ENCODE peak calls at places on chromosome 14, in six cellular contexts. One of them, this sample, is unnamed.

GRCh38 chr14:21264025-21264801 is 5.0 kb downstream of the HNRNPC start:
- DNase-seq in CD4-positive, CD25-positive, alpha-beta regulatory T cell: peak
- DNase-seq in CD8-positive, alpha-beta memory T cell: no peak
- DNase-seq in naive thymus-derived CD4-positive, alpha-beta T cell: no peak
- DNase-seq in lower lobe of right lung: no peak
- DNase-seq in ovary: no peak
- DNase-seq in this sample: no peak

GRCh38 chr14:73227812-73228781 is 9.2 kb upstream of the PAPLN start:
- DNase-seq in ovary: peak
- DNase-seq in naive thymus-derived CD4-positive, alpha-beta T cell: no peak
- DNase-seq in CD4-positive, CD25-positive, alpha-beta regulatory T cell: no peak
- DNase-seq in CD8-positive, alpha-beta memory T cell: no peak
- DNase-seq in lower lobe of right lung: peak
- DNase-seq in this sample: peak

GRCh38 chr14:97411938-97412612 is 614.9 kb downstream of the VRK1 start:
- DNase-seq in ovary: no peak
- DNase-seq in CD8-positive, alpha-beta memory T cell: no peak
- DNase-seq in lower lobe of right lung: no peak
- DNase-seq in naive thymus-derived CD4-positive, alpha-beta T cell: no peak
- DNase-seq in CD4-positive, CD25-positive, alpha-beta regulatory T cell: no peak
- DNase-seq in this sample: no peak

GRCh38 chr14:92789457-92790089 is 4.5 kb upstream of the GOLGA5 start:
- DNase-seq in CD4-positive, CD25-positive, alpha-beta regulatory T cell: no peak
- DNase-seq in ovary: no peak
- DNase-seq in naive thymus-derived CD4-positive, alpha-beta T cell: no peak
- DNase-seq in lower lobe of right lung: no peak
- DNase-seq in CD8-positive, alpha-beta memory T cell: no peak
- DNase-seq in this sample: no peak

GRCh38 chr14:103512701-103513611 is 9.7 kb downstream of the CKB start:
- DNase-seq in CD8-positive, alpha-beta memory T cell: no peak
- DNase-seq in lower lobe of right lung: peak
- DNase-seq in CD4-positive, CD25-positive, alpha-beta regulatory T cell: no peak
- DNase-seq in ovary: peak
- DNase-seq in naive thymus-derived CD4-positive, alpha-beta T cell: no peak
- DNase-seq in this sample: peak

GRCh38 chr14:69674546-69675245 is 63.3 kb downstream of the SUSD6 start:
- DNase-seq in ovary: no peak
- DNase-seq in CD8-positive, alpha-beta memory T cell: no peak
- DNase-seq in CD4-positive, CD25-positive, alpha-beta regulatory T cell: no peak
- DNase-seq in naive thymus-derived CD4-positive, alpha-beta T cell: no peak
- DNase-seq in lower lobe of right lung: no peak
- DNase-seq in this sample: no peak

GRCh38 chr14:22838631-22839041 is 2.3 kb downstream of the MMP14 start:
- DNase-seq in ovary: peak
- DNase-seq in lower lobe of right lung: peak
- DNase-seq in CD4-positive, CD25-positive, alpha-beta regulatory T cell: no peak
- DNase-seq in naive thymus-derived CD4-positive, alpha-beta T cell: no peak
- DNase-seq in CD8-positive, alpha-beta memory T cell: no peak
- DNase-seq in this sample: no peak

GRCh38 chr14:41285193-41285748 is 321.4 kb upstream of the LRFN5 start:
- DNase-seq in CD8-positive, alpha-beta memory T cell: no peak
- DNase-seq in CD4-positive, CD25-positive, alpha-beta regulatory T cell: no peak
- DNase-seq in ovary: no peak
- DNase-seq in lower lobe of right lung: no peak
- DNase-seq in naive thymus-derived CD4-positive, alpha-beta T cell: no peak
- DNase-seq in this sample: peak

GRCh38 chr14:102991376-102991775 is 66.0 kb downstream of the CDC42BPB start:
- DNase-seq in CD8-positive, alpha-beta memory T cell: no peak
- DNase-seq in lower lobe of right lung: no peak
- DNase-seq in CD4-positive, CD25-positive, alpha-beta regulatory T cell: no peak
- DNase-seq in ovary: no peak
- DNase-seq in naive thymus-derived CD4-positive, alpha-beta T cell: no peak
- DNase-seq in this sample: no peak

GRCh38 chr14:79448922-79449321 is 762.4 kb downstream of the DIO2 start:
- DNase-seq in ovary: no peak
- DNase-seq in CD4-positive, CD25-positive, alpha-beta regulatory T cell: no peak
- DNase-seq in lower lobe of right lung: no peak
- DNase-seq in naive thymus-derived CD4-positive, alpha-beta T cell: no peak
- DNase-seq in CD8-positive, alpha-beta memory T cell: no peak
- DNase-seq in this sample: no peak

GRCh38 chr14:38629412-38629811 is 373.5 kb upstream of the CLEC14A start:
- DNase-seq in CD4-positive, CD25-positive, alpha-beta regulatory T cell: no peak
- DNase-seq in ovary: no peak
- DNase-seq in CD8-positive, alpha-beta memory T cell: no peak
- DNase-seq in lower lobe of right lung: no peak
- DNase-seq in naive thymus-derived CD4-positive, alpha-beta T cell: no peak
- DNase-seq in this sample: no peak

GRCh38 chr14:65414961-65415589 is 2.5 kb downstream of the FUT8 start:
- DNase-seq in CD4-positive, CD25-positive, alpha-beta regulatory T cell: peak
- DNase-seq in CD8-positive, alpha-beta memory T cell: no peak
- DNase-seq in ovary: no peak
- DNase-seq in lower lobe of right lung: no peak
- DNase-seq in naive thymus-derived CD4-positive, alpha-beta T cell: peak
- DNase-seq in this sample: no peak

GRCh38 chr14:100617715-100618693 is 30.8 kb upstream of the BEGAIN start:
- DNase-seq in lower lobe of right lung: no peak
- DNase-seq in CD8-positive, alpha-beta memory T cell: no peak
- DNase-seq in CD4-positive, CD25-positive, alpha-beta regulatory T cell: no peak
- DNase-seq in ovary: no peak
- DNase-seq in naive thymus-derived CD4-positive, alpha-beta T cell: no peak
- DNase-seq in this sample: peak
- H3K4me3 ChIP-seq in lower lobe of right lung: no peak
- H3K4me3 ChIP-seq in CD8-positive, alpha-beta memory T cell: no peak
- H3K4me3 ChIP-seq in CD4-positive, CD25-positive, alpha-beta regulatory T cell: no peak
- H3K4me3 ChIP-seq in ovary: no peak
- H3K4me3 ChIP-seq in naive thymus-derived CD4-positive, alpha-beta T cell: no peak
- H3K4me3 ChIP-seq in this sample: no peak

DNA sequence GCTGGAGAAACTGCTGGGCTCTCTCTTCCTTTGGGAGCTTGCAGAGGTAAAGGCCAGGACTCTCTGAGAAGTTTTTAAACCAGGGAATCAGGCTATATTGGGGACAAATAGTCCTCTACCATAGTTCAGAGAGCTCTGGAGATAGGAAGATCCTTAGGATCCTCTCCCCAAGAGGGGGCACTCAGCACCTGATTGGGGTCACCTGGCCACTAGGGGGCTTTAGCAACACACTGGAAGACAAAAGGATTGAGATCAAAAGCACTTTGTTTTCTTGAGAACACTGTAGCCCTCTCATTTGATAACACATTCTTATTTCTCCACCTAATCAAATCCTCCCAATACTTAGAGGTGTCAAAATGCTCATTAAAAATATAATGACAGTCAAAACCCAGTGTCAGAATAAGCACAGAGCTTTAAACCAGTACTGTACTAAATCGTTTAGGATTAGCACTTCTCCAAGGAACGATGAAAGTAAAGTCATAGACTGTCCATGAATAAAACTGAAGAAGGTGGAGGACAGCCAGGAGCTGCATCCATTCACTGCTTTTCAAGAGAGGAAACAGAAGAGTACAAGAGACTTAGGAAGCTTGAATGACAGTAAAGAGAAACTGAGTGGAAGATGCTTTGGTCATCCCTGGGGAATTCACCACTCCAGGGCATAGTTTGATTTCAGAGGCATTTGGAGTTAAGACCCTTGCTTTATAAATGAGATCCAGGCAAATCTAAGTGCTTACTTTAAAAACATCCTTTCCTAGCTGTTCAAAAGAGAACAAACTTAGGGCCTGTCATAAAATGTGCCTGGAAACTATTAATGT is 26.5 kb downstream of the BMP4 start:
- DNase-seq in ovary: peak
- DNase-seq in CD8-positive, alpha-beta memory T cell: no peak
- DNase-seq in naive thymus-derived CD4-positive, alpha-beta T cell: no peak
- DNase-seq in lower lobe of right lung: no peak
- DNase-seq in CD4-positive, CD25-positive, alpha-beta regulatory T cell: no peak
- DNase-seq in this sample: no peak
- H3K27ac ChIP-seq in ovary: no peak
- H3K27ac ChIP-seq in CD8-positive, alpha-beta memory T cell: no peak
- H3K27ac ChIP-seq in naive thymus-derived CD4-positive, alpha-beta T cell: no peak
- H3K27ac ChIP-seq in lower lobe of right lung: no peak
- H3K27ac ChIP-seq in CD4-positive, CD25-positive, alpha-beta regulatory T cell: no peak
- H3K27ac ChIP-seq in this sample: no peak

DNA sequence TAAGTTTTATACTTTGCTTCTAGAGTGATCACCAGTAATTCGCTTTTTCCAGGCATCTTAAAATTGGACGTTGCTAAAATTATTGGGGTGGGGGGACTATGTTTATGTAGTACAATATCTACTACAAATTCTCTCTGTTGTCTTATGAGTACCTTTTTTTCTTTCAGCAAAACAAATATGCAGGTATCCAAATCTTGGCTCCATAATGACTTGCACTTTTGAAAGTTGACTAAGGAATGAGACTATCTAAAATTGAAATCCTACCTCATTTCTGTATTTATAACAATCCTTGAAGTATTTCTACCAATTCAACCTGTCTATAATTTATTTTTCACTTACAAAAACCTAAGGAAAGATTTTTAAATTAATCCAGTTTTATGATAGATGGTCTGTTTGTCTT is 2.4 kb downstream of the DYNC1H1 start:
- DNase-seq in naive thymus-derived CD4-positive, alpha-beta T cell: no peak
- DNase-seq in CD8-positive, alpha-beta memory T cell: no peak
- DNase-seq in CD4-positive, CD25-positive, alpha-beta regulatory T cell: no peak
- DNase-seq in ovary: no peak
- DNase-seq in lower lobe of right lung: no peak
- DNase-seq in this sample: no peak
- H3K4me3 ChIP-seq in naive thymus-derived CD4-positive, alpha-beta T cell: no peak
- H3K4me3 ChIP-seq in CD8-positive, alpha-beta memory T cell: no peak
- H3K4me3 ChIP-seq in CD4-positive, CD25-positive, alpha-beta regulatory T cell: peak
- H3K4me3 ChIP-seq in ovary: no peak
- H3K4me3 ChIP-seq in lower lobe of right lung: no peak
- H3K4me3 ChIP-seq in this sample: no peak

GRCh38 chr14:67941456-67942018 is 122.0 kb downstream of the RAD51B start:
- DNase-seq in CD4-positive, CD25-positive, alpha-beta regulatory T cell: no peak
- DNase-seq in ovary: no peak
- DNase-seq in naive thymus-derived CD4-positive, alpha-beta T cell: no peak
- DNase-seq in CD8-positive, alpha-beta memory T cell: no peak
- DNase-seq in lower lobe of right lung: no peak
- DNase-seq in this sample: no peak

GRCh38 chr14:67942311-67942710 is 122.7 kb downstream of the RAD51B start:
- DNase-seq in CD4-positive, CD25-positive, alpha-beta regulatory T cell: no peak
- DNase-seq in naive thymus-derived CD4-positive, alpha-beta T cell: no peak
- DNase-seq in CD8-positive, alpha-beta memory T cell: no peak
- DNase-seq in lower lobe of right lung: no peak
- DNase-seq in ovary: no peak
- DNase-seq in this sample: no peak

GRCh38 chr14:67938046-67938445 is 118.5 kb downstream of the RAD51B start:
- DNase-seq in CD8-positive, alpha-beta memory T cell: no peak
- DNase-seq in ovary: no peak
- DNase-seq in naive thymus-derived CD4-positive, alpha-beta T cell: no peak
- DNase-seq in CD4-positive, CD25-positive, alpha-beta regulatory T cell: no peak
- DNase-seq in lower lobe of right lung: no peak
- DNase-seq in this sample: no peak

GRCh38 chr14:67940894-67941455 is 121.4 kb downstream of the RAD51B start:
- DNase-seq in ovary: no peak
- DNase-seq in CD8-positive, alpha-beta memory T cell: no peak
- DNase-seq in CD4-positive, CD25-positive, alpha-beta regulatory T cell: no peak
- DNase-seq in naive thymus-derived CD4-positive, alpha-beta T cell: no peak
- DNase-seq in lower lobe of right lung: no peak
- DNase-seq in this sample: peak

GRCh38 chr14:67940476-67940875 is 120.9 kb downstream of the RAD51B start:
- DNase-seq in CD8-positive, alpha-beta memory T cell: no peak
- DNase-seq in ovary: no peak
- DNase-seq in CD4-positive, CD25-positive, alpha-beta regulatory T cell: no peak
- DNase-seq in lower lobe of right lung: no peak
- DNase-seq in naive thymus-derived CD4-positive, alpha-beta T cell: no peak
- DNase-seq in this sample: no peak
- H3K27ac ChIP-seq in CD8-positive, alpha-beta memory T cell: no peak
- H3K27ac ChIP-seq in ovary: peak
- H3K27ac ChIP-seq in CD4-positive, CD25-positive, alpha-beta regulatory T cell: no peak
- H3K27ac ChIP-seq in lower lobe of right lung: peak
- H3K27ac ChIP-seq in naive thymus-derived CD4-positive, alpha-beta T cell: no peak
- H3K27ac ChIP-seq in this sample: peak

DNA sequence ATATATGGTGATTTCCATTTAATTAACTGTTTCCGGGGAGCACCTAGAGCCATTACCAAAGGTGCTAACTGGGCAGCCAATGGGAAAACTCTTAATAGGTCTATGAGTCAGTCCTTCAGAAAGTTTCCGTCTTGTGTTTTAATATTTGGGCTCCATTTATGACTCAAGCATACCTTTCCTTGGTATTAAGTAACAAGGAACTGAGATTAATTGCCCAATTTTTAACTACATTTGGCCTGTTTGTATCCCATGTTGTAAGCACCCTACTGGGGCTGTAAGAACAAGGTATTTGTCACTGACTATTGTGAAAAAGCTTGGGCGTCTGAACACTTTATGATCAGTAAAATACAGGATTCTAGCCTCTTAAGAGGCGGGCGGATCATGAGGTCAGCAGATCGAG is 62.8 kb upstream of the FOXN3 start:
- DNase-seq in CD8-positive, alpha-beta memory T cell: no peak
- DNase-seq in lower lobe of right lung: no peak
- DNase-seq in ovary: no peak
- DNase-seq in naive thymus-derived CD4-positive, alpha-beta T cell: no peak
- DNase-seq in CD4-positive, CD25-positive, alpha-beta regulatory T cell: no peak
- DNase-seq in this sample: no peak
- H3K4me3 ChIP-seq in CD8-positive, alpha-beta memory T cell: no peak
- H3K4me3 ChIP-seq in lower lobe of right lung: no peak
- H3K4me3 ChIP-seq in ovary: no peak
- H3K4me3 ChIP-seq in naive thymus-derived CD4-positive, alpha-beta T cell: no peak
- H3K4me3 ChIP-seq in CD4-positive, CD25-positive, alpha-beta regulatory T cell: no peak
- H3K4me3 ChIP-seq in this sample: no peak

GRCh38 chr14:95302667-95303066 is 17.0 kb downstream of the CLMN start:
- DNase-seq in naive thymus-derived CD4-positive, alpha-beta T cell: no peak
- DNase-seq in ovary: no peak
- DNase-seq in CD8-positive, alpha-beta memory T cell: no peak
- DNase-seq in lower lobe of right lung: no peak
- DNase-seq in CD4-positive, CD25-positive, alpha-beta regulatory T cell: no peak
- DNase-seq in this sample: no peak
- H3K27ac ChIP-seq in naive thymus-derived CD4-positive, alpha-beta T cell: no peak
- H3K27ac ChIP-seq in ovary: no peak
- H3K27ac ChIP-seq in CD8-positive, alpha-beta memory T cell: no peak
- H3K27ac ChIP-seq in lower lobe of right lung: no peak
- H3K27ac ChIP-seq in CD4-positive, CD25-positive, alpha-beta regulatory T cell: no peak
- H3K27ac ChIP-seq in this sample: no peak

GRCh38 chr14:104592292-104592672 is 12.3 kb downstream of the TMEM179 start:
- DNase-seq in CD4-positive, CD25-positive, alpha-beta regulatory T cell: no peak
- DNase-seq in lower lobe of right lung: no peak
- DNase-seq in ovary: no peak
- DNase-seq in naive thymus-derived CD4-positive, alpha-beta T cell: no peak
- DNase-seq in CD8-positive, alpha-beta memory T cell: no peak
- DNase-seq in this sample: no peak
- H3K4me3 ChIP-seq in CD4-positive, CD25-positive, alpha-beta regulatory T cell: no peak
- H3K4me3 ChIP-seq in lower lobe of right lung: no peak
- H3K4me3 ChIP-seq in ovary: no peak
- H3K4me3 ChIP-seq in naive thymus-derived CD4-positive, alpha-beta T cell: no peak
- H3K4me3 ChIP-seq in CD8-positive, alpha-beta memory T cell: no peak
- H3K4me3 ChIP-seq in this sample: no peak

GRCh38 chr14:67977468-67978034 is 158.0 kb downstream of the RAD51B start:
- DNase-seq in CD4-positive, CD25-positive, alpha-beta regulatory T cell: no peak
- DNase-seq in ovary: no peak
- DNase-seq in naive thymus-derived CD4-positive, alpha-beta T cell: no peak
- DNase-seq in lower lobe of right lung: no peak
- DNase-seq in CD8-positive, alpha-beta memory T cell: no peak
- DNase-seq in this sample: no peak
- H3K27ac ChIP-seq in CD4-positive, CD25-positive, alpha-beta regulatory T cell: no peak
- H3K27ac ChIP-seq in ovary: no peak
- H3K27ac ChIP-seq in naive thymus-derived CD4-positive, alpha-beta T cell: no peak
- H3K27ac ChIP-seq in lower lobe of right lung: no peak
- H3K27ac ChIP-seq in CD8-positive, alpha-beta memory T cell: no peak
- H3K27ac ChIP-seq in this sample: no peak